ENCODE peak calls at places on chromosome 11, in five cellular contexts. One of them, this sample, is unnamed.
A peak's percentile ranks its signal among the peaks of the same experiment; 100 is the strongest.

GRCh38 chr11:8930456-8931175 is 2.1 kb downstream of the C11orf16 start:
- DNase-seq in A673: no peak
- DNase-seq in astrocyte of the spinal cord: no peak
- DNase-seq in CD4-positive, alpha-beta T cell: no peak
- DNase-seq in CD14-positive monocyte: no peak
- DNase-seq in this sample: no peak

GRCh38 chr11:62842171-62842717 is 2.9 kb upstream of the WDR74 start:
- DNase-seq in A673: no peak
- DNase-seq in astrocyte of the spinal cord: no peak
- DNase-seq in CD4-positive, alpha-beta T cell: no peak
- DNase-seq in CD14-positive monocyte: no peak
- DNase-seq in this sample: no peak

GRCh38 chr11:66891849-66892660 is 35.2 kb downstream of the LRFN4 start:
- DNase-seq in A673: peak; percentile 52
- DNase-seq in astrocyte of the spinal cord: peak; percentile 94
- DNase-seq in CD4-positive, alpha-beta T cell: no peak
- DNase-seq in CD14-positive monocyte: peak; percentile 75
- DNase-seq in this sample: no peak

GRCh38 chr11:77113382-77114088 is 10.9 kb downstream of the OMP start:
- DNase-seq in A673: peak; percentile 34
- DNase-seq in astrocyte of the spinal cord: peak; percentile 45
- DNase-seq in CD4-positive, alpha-beta T cell: no peak
- DNase-seq in CD14-positive monocyte: no peak
- DNase-seq in this sample: no peak

GRCh38 chr11:64809781-64810241 is 540 bp downstream of the MEN1 start:
- DNase-seq in A673: peak; percentile 29
- DNase-seq in astrocyte of the spinal cord: no peak
- DNase-seq in CD4-positive, alpha-beta T cell: no peak
- DNase-seq in CD14-positive monocyte: no peak
- DNase-seq in this sample: no peak

GRCh38 chr11:96447208-96447607 is 57.4 kb downstream of the JRKL start:
- DNase-seq in A673: no peak
- DNase-seq in astrocyte of the spinal cord: no peak
- DNase-seq in CD4-positive, alpha-beta T cell: no peak
- DNase-seq in CD14-positive monocyte: no peak
- DNase-seq in this sample: no peak

GRCh38 chr11:65743928-65744698 is 23.5 kb upstream of the RNASEH2C start:
- DNase-seq in A673: peak; percentile 62
- DNase-seq in astrocyte of the spinal cord: peak; percentile 8
- DNase-seq in CD4-positive, alpha-beta T cell: no peak
- DNase-seq in CD14-positive monocyte: peak; percentile 61
- DNase-seq in this sample: no peak

GRCh38 chr11:110070176-110070575 is 23.0 kb upstream of the ZC3H12C start:
- DNase-seq in A673: no peak
- DNase-seq in astrocyte of the spinal cord: no peak
- DNase-seq in CD4-positive, alpha-beta T cell: no peak
- DNase-seq in CD14-positive monocyte: no peak
- DNase-seq in this sample: no peak

GRCh38 chr11:24496728-24497396 is at the start of gene LUZP2:
- DNase-seq in A673: peak; percentile 47
- DNase-seq in astrocyte of the spinal cord: peak; percentile 38
- DNase-seq in CD4-positive, alpha-beta T cell: no peak
- DNase-seq in CD14-positive monocyte: no peak
- DNase-seq in this sample: peak; percentile 68

GRCh38 chr11:79025097-79025496 is 415.7 kb downstream of the TENM4 start:
- DNase-seq in A673: no peak
- DNase-seq in astrocyte of the spinal cord: no peak
- DNase-seq in CD4-positive, alpha-beta T cell: no peak
- DNase-seq in CD14-positive monocyte: no peak
- DNase-seq in this sample: no peak

GRCh38 chr11:35822815-35823495 is 120.9 kb upstream of the LDLRAD3 start:
- DNase-seq in A673: peak; percentile 59
- DNase-seq in astrocyte of the spinal cord: no peak
- DNase-seq in CD4-positive, alpha-beta T cell: no peak
- DNase-seq in CD14-positive monocyte: no peak
- DNase-seq in this sample: no peak

GRCh38 chr11:76462317-76462716 is 17.5 kb downstream of the EMSY start:
- DNase-seq in A673: no peak
- DNase-seq in astrocyte of the spinal cord: no peak
- DNase-seq in CD4-positive, alpha-beta T cell: no peak
- DNase-seq in CD14-positive monocyte: no peak
- DNase-seq in this sample: no peak

GRCh38 chr11:120271672-120272071 is 31.7 kb downstream of the POU2F3 start:
- DNase-seq in A673: no peak
- DNase-seq in astrocyte of the spinal cord: no peak
- DNase-seq in CD4-positive, alpha-beta T cell: no peak
- DNase-seq in CD14-positive monocyte: no peak
- DNase-seq in this sample: no peak

GRCh38 chr11:64180871-64181270 is 5.1 kb upstream of the STIP1 start:
- DNase-seq in A673: no peak
- DNase-seq in astrocyte of the spinal cord: no peak
- DNase-seq in CD4-positive, alpha-beta T cell: no peak
- DNase-seq in CD14-positive monocyte: no peak
- DNase-seq in this sample: no peak

GRCh38 chr11:35511666-35512065 is 13.8 kb downstream of the PAMR1 start:
- DNase-seq in A673: no peak
- DNase-seq in astrocyte of the spinal cord: peak; percentile 72
- DNase-seq in CD4-positive, alpha-beta T cell: no peak
- DNase-seq in CD14-positive monocyte: no peak
- DNase-seq in this sample: no peak

GRCh38 chr11:27040302-27041115 is at the start of gene BBOX1:
- DNase-seq in A673: no peak
- DNase-seq in astrocyte of the spinal cord: no peak
- DNase-seq in CD4-positive, alpha-beta T cell: no peak
- DNase-seq in CD14-positive monocyte: no peak
- DNase-seq in this sample: no peak

GRCh38 chr11:119101367-119101758 is 290 bp downstream of the DPAGT1 start:
- DNase-seq in A673: no peak
- DNase-seq in astrocyte of the spinal cord: no peak
- DNase-seq in CD4-positive, alpha-beta T cell: no peak
- DNase-seq in CD14-positive monocyte: no peak
- DNase-seq in this sample: no peak

GRCh38 chr11:45180158-45180887 is 33.9 kb downstream of the PRDM11 start:
- DNase-seq in A673: peak; percentile 70
- DNase-seq in astrocyte of the spinal cord: no peak
- DNase-seq in CD4-positive, alpha-beta T cell: no peak
- DNase-seq in CD14-positive monocyte: no peak
- DNase-seq in this sample: peak; percentile 46
- TF ChIP-seq CTCF in A673: peak; percentile 52
- TF ChIP-seq CTCF in astrocyte of the spinal cord: peak; percentile 44
- TF ChIP-seq CTCF in CD4-positive, alpha-beta T cell: no peak
- TF ChIP-seq CTCF in CD14-positive monocyte: no peak
- TF ChIP-seq CTCF in this sample: no peak

GRCh38 chr11:10302744-10303557 is 1.9 kb upstream of the ADM start:
- DNase-seq in A673: peak; percentile 65
- DNase-seq in astrocyte of the spinal cord: peak; percentile 73
- DNase-seq in CD4-positive, alpha-beta T cell: peak; percentile 64
- DNase-seq in CD14-positive monocyte: peak; percentile 93
- DNase-seq in this sample: peak; percentile 73
- TF ChIP-seq CTCF in A673: no peak
- TF ChIP-seq CTCF in astrocyte of the spinal cord: no peak
- TF ChIP-seq CTCF in CD4-positive, alpha-beta T cell: no peak
- TF ChIP-seq CTCF in CD14-positive monocyte: no peak
- TF ChIP-seq CTCF in this sample: no peak

GRCh38 chr11:111461460-111462240 is 50.5 kb downstream of the BTG4 start:
- DNase-seq in A673: no peak
- DNase-seq in astrocyte of the spinal cord: no peak
- DNase-seq in CD4-positive, alpha-beta T cell: no peak
- DNase-seq in CD14-positive monocyte: peak; percentile 24
- DNase-seq in this sample: no peak

GRCh38 chr11:111460752-111461305 is 51.4 kb downstream of the BTG4 start:
- DNase-seq in A673: no peak
- DNase-seq in astrocyte of the spinal cord: peak; percentile 26
- DNase-seq in CD4-positive, alpha-beta T cell: no peak
- DNase-seq in CD14-positive monocyte: peak; percentile 11
- DNase-seq in this sample: no peak

GRCh38 chr11:111460340-111460739 is 51.8 kb downstream of the BTG4 start:
- DNase-seq in A673: no peak
- DNase-seq in astrocyte of the spinal cord: no peak
- DNase-seq in CD4-positive, alpha-beta T cell: no peak
- DNase-seq in CD14-positive monocyte: peak; percentile 14
- DNase-seq in this sample: no peak

GRCh38 chr11:111457731-111458368 is 54.3 kb downstream of the BTG4 start:
- DNase-seq in A673: no peak
- DNase-seq in astrocyte of the spinal cord: no peak
- DNase-seq in CD4-positive, alpha-beta T cell: no peak
- DNase-seq in CD14-positive monocyte: peak; percentile 32
- DNase-seq in this sample: no peak

DNA sequence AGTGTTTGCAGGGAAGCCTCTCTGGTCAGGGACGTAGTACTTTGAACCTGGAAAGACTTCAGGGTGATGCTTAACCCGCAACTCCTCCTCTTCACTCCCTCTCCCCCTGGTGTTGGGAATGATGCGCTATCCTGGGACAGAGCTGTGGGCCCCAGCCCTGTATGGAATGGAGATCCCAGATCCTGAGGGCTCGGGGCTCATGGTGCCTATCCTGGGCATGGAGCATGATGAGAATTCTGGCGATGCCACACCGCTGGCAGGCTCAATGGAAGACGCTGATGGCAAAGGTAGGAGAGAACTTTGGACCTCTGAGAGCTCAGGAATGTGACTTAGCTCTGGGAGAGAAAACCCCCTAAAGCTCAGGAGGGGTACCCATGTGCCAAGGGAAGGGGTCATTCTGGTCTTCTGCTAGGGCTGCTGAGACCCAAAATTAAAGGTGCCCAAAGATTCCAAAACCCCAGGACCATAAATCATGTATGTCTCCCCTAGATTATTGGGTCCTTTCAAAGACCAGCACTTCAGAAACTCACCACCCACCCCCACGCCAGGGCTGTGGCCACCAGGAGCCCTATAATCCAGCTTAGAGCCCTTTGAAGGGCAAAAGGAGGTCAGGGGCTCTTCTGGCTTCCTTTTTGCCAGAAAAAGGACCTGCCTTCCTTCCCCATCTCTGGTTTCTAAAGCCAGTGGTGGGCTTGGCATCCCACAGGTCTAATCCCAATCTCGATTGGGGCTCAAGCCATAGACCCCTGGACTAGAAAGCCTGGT is 52.5 kb downstream of the BTG4 start:
- DNase-seq in A673: no peak
- DNase-seq in astrocyte of the spinal cord: no peak
- DNase-seq in CD4-positive, alpha-beta T cell: no peak
- DNase-seq in CD14-positive monocyte: no peak
- DNase-seq in this sample: no peak
- TF ChIP-seq CTCF in A673: peak; percentile 10
- TF ChIP-seq CTCF in astrocyte of the spinal cord: no peak
- TF ChIP-seq CTCF in CD4-positive, alpha-beta T cell: no peak
- TF ChIP-seq CTCF in CD14-positive monocyte: no peak
- TF ChIP-seq CTCF in this sample: no peak

GRCh38 chr11:127612602-127613001 is 612.0 kb upstream of the KIRREL3 start:
- DNase-seq in A673: no peak
- DNase-seq in astrocyte of the spinal cord: no peak
- DNase-seq in CD4-positive, alpha-beta T cell: no peak
- DNase-seq in CD14-positive monocyte: no peak
- DNase-seq in this sample: no peak
- TF ChIP-seq CTCF in A673: no peak
- TF ChIP-seq CTCF in astrocyte of the spinal cord: no peak
- TF ChIP-seq CTCF in CD4-positive, alpha-beta T cell: no peak
- TF ChIP-seq CTCF in CD14-positive monocyte: no peak
- TF ChIP-seq CTCF in this sample: no peak

GRCh38 chr11:898160-898517 is 12.5 kb downstream of the CHID1 start:
- DNase-seq in A673: peak; percentile 69
- DNase-seq in astrocyte of the spinal cord: peak; percentile 14
- DNase-seq in CD4-positive, alpha-beta T cell: no peak
- DNase-seq in CD14-positive monocyte: no peak
- DNase-seq in this sample: no peak

GRCh38 chr11:895331-896223 is 15.0 kb downstream of the CHID1 start:
- DNase-seq in A673: no peak
- DNase-seq in astrocyte of the spinal cord: no peak
- DNase-seq in CD4-positive, alpha-beta T cell: no peak
- DNase-seq in CD14-positive monocyte: no peak
- DNase-seq in this sample: no peak

GRCh38 chr11:899724-900123 is 10.9 kb downstream of the CHID1 start:
- DNase-seq in A673: no peak
- DNase-seq in astrocyte of the spinal cord: no peak
- DNase-seq in CD4-positive, alpha-beta T cell: no peak
- DNase-seq in CD14-positive monocyte: no peak
- DNase-seq in this sample: no peak

GRCh38 chr11:898540-899190 is 11.9 kb downstream of the CHID1 start:
- DNase-seq in A673: no peak
- DNase-seq in astrocyte of the spinal cord: no peak
- DNase-seq in CD4-positive, alpha-beta T cell: no peak
- DNase-seq in CD14-positive monocyte: no peak
- DNase-seq in this sample: no peak

GRCh38 chr11:897226-898159 is 13.1 kb downstream of the CHID1 start:
- DNase-seq in A673: peak; percentile 78
- DNase-seq in astrocyte of the spinal cord: no peak
- DNase-seq in CD4-positive, alpha-beta T cell: no peak
- DNase-seq in CD14-positive monocyte: no peak
- DNase-seq in this sample: no peak
- TF ChIP-seq CTCF in A673: no peak
- TF ChIP-seq CTCF in astrocyte of the spinal cord: no peak
- TF ChIP-seq CTCF in CD4-positive, alpha-beta T cell: no peak
- TF ChIP-seq CTCF in CD14-positive monocyte: no peak
- TF ChIP-seq CTCF in this sample: no peak

DNA sequence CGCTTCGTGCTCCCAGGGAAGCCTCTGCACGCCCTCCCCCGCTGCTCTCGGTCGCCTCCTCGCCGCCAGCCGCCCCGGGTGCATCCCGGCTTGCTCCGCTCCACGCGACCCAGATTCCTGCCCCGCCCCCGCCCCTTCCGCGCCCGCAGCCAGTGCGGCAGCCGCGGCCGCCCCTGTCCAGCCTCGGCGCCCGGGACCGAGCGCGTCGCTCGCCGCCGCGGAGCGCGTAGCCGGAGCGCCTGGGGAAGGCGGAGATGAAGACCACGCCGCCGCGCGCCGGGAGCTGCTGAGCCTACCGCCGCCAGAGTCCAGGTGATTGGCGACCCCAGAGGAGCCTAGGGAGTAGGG is at the start of gene ELMOD1:
- DNase-seq in A673: peak; percentile 65
- DNase-seq in astrocyte of the spinal cord: peak; percentile 3
- DNase-seq in CD4-positive, alpha-beta T cell: no peak
- DNase-seq in CD14-positive monocyte: no peak
- DNase-seq in this sample: peak; percentile 40
- TF ChIP-seq CTCF in A673: no peak
- TF ChIP-seq CTCF in astrocyte of the spinal cord: peak; percentile 6
- TF ChIP-seq CTCF in CD4-positive, alpha-beta T cell: no peak
- TF ChIP-seq CTCF in CD14-positive monocyte: no peak
- TF ChIP-seq CTCF in this sample: no peak

GRCh38 chr11:133403900-133404299 is 128.4 kb downstream of the OPCML start:
- DNase-seq in A673: peak; percentile 10
- DNase-seq in astrocyte of the spinal cord: no peak
- DNase-seq in CD4-positive, alpha-beta T cell: no peak
- DNase-seq in CD14-positive monocyte: no peak
- DNase-seq in this sample: no peak
- TF ChIP-seq CTCF in A673: peak; percentile 42
- TF ChIP-seq CTCF in astrocyte of the spinal cord: no peak
- TF ChIP-seq CTCF in CD4-positive, alpha-beta T cell: no peak
- TF ChIP-seq CTCF in CD14-positive monocyte: peak; percentile 35
- TF ChIP-seq CTCF in this sample: no peak